ENCODE peak calls at places on chromosomes 1 and 21, in four cellular contexts. U is K562, V is HL-60, K is GM12878. S is an unnamed sample.

GRCh38 chr1:235207202-235207565 is 46.1 kb upstream of the RBM34 start:
- DNase-seq in V (no peak), U (peak), K (no peak), S (no peak)

GRCh38 chr1:239237912-239238311 is 148.5 kb upstream of the CHRM3 start:
- DNase-seq in V (no peak), U (no peak), K (no peak), S (no peak)

GRCh38 chr1:212179394-212180076 is 105.7 kb upstream of the PPP2R5A start:
- DNase-seq in U (peak), V (no peak), K (no peak), S (no peak)

GRCh38 chr1:97820470-97821188 is 100.2 kb downstream of the DPYD start:
- DNase-seq in U (no peak), V (no peak), K (no peak), S (no peak)

GRCh38 chr1:31785947-31786290 is 21.8 kb upstream of the ADGRB2 start:
- DNase-seq in K (no peak), V (no peak), U (no peak), S (no peak)

GRCh38 chr1:112044745-112045144 is 55.3 kb upstream of the KCND3 start:
- DNase-seq in U (peak), K (no peak), V (no peak), S (no peak)

GRCh38 chr1:26597629-26598039 is 68.1 kb downstream of the RPS6KA1 start:
- DNase-seq in K (no peak), V (no peak), U (peak), S (no peak)

GRCh38 chr1:231161711-231162299 is at the start of gene TRIM67:
- DNase-seq in K (no peak), U (peak), V (no peak), S (peak)

GRCh38 chr1:172951728-172952365 is 98.9 kb downstream of the TNFSF18 start:
- DNase-seq in U (no peak), V (no peak), K (no peak), S (no peak)

GRCh38 chr1:228066416-228066815 is 16.1 kb upstream of the ARF1 start:
- DNase-seq in U (no peak), V (no peak), K (no peak), S (no peak)

GRCh38 chr1:41558761-41559171 is 74.3 kb upstream of the EDN2 start:
- DNase-seq in V (no peak), K (no peak), U (no peak), S (no peak)

GRCh38 chr1:170707959-170708666 is 44.2 kb downstream of the PRRX1 start:
- DNase-seq in V (no peak), K (no peak), U (no peak), S (no peak)

GRCh38 chr1:20731057-20731991 is 1.2 kb downstream of the SH2D5 start:
- DNase-seq in V (no peak), U (no peak), K (no peak), S (no peak)

GRCh38 chr1:68046885-68047658 is 3.4 kb downstream of the DIRAS3 start:
- DNase-seq in V (no peak), U (peak), K (no peak), S (no peak)

GRCh38 chr21:25500598-25500997 is 106.7 kb downstream of the MRPL39 start:
- DNase-seq in V (no peak), U (no peak), K (no peak), S (no peak)

GRCh38 chr1:47919113-47919833 is 77.9 kb downstream of the TRABD2B start:
- DNase-seq in U (no peak), K (no peak), V (no peak), S (no peak)

GRCh38 chr1:152912471-152912870 is 4.1 kb downstream of the IVL start:
- DNase-seq in V (no peak), K (no peak), U (no peak), S (no peak)

GRCh38 chr1:79848316-79848715 is 841.8 kb upstream of the ADGRL4 start:
- DNase-seq in U (no peak), K (no peak), V (no peak), S (no peak)

GRCh38 chr1:40823345-40823744 is 38.8 kb downstream of the CITED4 start:
- DNase-seq in U (no peak), K (no peak), V (no peak), S (no peak)

GRCh38 chr1:178953034-178953433 is 72.7 kb upstream of the FAM20B start:
- DNase-seq in U (no peak), K (no peak), V (no peak), S (no peak)

GRCh38 chr1:27001570-27002360 is 8.3 kb downstream of the TRNP1 start:
- DNase-seq in V (peak), K (peak), U (no peak), S (no peak)

GRCh38 chr1:220895412-220895946 is 16.2 kb downstream of the HLX start:
- DNase-seq in V (no peak), U (no peak), K (no peak), S (no peak)

GRCh38 chr1:178945763-178946266 is 74.9 kb upstream of the ANGPTL1 start:
- DNase-seq in V (no peak), U (no peak), K (no peak), S (no peak)

GRCh38 chr1:163013826-163014600 is 55.1 kb upstream of the RGS4 start:
- DNase-seq in U (no peak), K (no peak), V (peak), S (no peak)

GRCh38 chr1:210792703-210793102 is 341.2 kb downstream of the KCNH1 start:
- DNase-seq in K (no peak), V (no peak), U (peak), S (no peak)

GRCh38 chr1:17765444-17766411 is 10.6 kb downstream of the ACTL8 start:
- DNase-seq in K (no peak), V (no peak), U (no peak), S (no peak)

GRCh38 chr1:112524251-112524650 is 15.5 kb downstream of the WNT2B start:
- DNase-seq in V (no peak), U (no peak), K (no peak), S (no peak)

GRCh38 chr21:40623550-40623949 is 223.4 kb downstream of the DSCAM start:
- DNase-seq in U (no peak), K (no peak), V (no peak), S (no peak)

GRCh38 chr1:183025782-183026774 is 2.9 kb downstream of the LAMC1 start:
- DNase-seq in V (no peak), K (peak), U (no peak), S (no peak)

GRCh38 chr1:19076841-19077616 is 120.6 kb upstream of the IFFO2 start:
- DNase-seq in V (no peak), U (no peak), K (no peak), S (no peak)

GRCh38 chr1:25462732-25463131 is 32.0 kb downstream of the MACO1 start:
- DNase-seq in K (no peak), V (no peak), U (no peak), S (no peak)

GRCh38 chr1:186967659-186968394 is 139.1 kb downstream of the PLA2G4A start:
- DNase-seq in U (no peak), V (no peak), K (no peak), S (no peak)

GRCh38 chr1:58739851-58740466 is 40.1 kb upstream of the MYSM1 start:
- DNase-seq in U (peak), V (no peak), K (no peak), S (peak)

GRCh38 chr1:210754931-210755670 is 378.8 kb downstream of the KCNH1 start:
- DNase-seq in U (no peak), K (no peak), V (no peak), S (no peak)

GRCh38 chr1:198848206-198848605 is 209.4 kb downstream of the PTPRC start:
- DNase-seq in U (no peak), K (no peak), V (no peak), S (no peak)

GRCh38 chr1:153509729-153510354 is 25.9 kb downstream of the S100A6 start:
- DNase-seq in K (no peak), U (peak), V (peak), S (no peak)

GRCh38 chr1:59150537-59151386 is 146.1 kb upstream of the FGGY start:
- DNase-seq in V (no peak), U (peak), K (peak), S (peak)

GRCh38 chr1:168301664-168302320 is 21.1 kb downstream of the TBX19 start:
- DNase-seq in K (no peak), U (no peak), V (no peak), S (no peak)

GRCh38 chr1:99950486-99950885 is 19.3 kb upstream of the SLC35A3 start:
- DNase-seq in U (no peak), K (no peak), V (no peak), S (no peak)

GRCh38 chr1:159187647-159188374 is 16.4 kb downstream of the CADM3 start:
- DNase-seq in K (no peak), V (no peak), U (no peak), S (no peak)
- TF ChIP-seq SPI1 in K (no peak), V (no peak), U (no peak), S (no peak)

DNA sequence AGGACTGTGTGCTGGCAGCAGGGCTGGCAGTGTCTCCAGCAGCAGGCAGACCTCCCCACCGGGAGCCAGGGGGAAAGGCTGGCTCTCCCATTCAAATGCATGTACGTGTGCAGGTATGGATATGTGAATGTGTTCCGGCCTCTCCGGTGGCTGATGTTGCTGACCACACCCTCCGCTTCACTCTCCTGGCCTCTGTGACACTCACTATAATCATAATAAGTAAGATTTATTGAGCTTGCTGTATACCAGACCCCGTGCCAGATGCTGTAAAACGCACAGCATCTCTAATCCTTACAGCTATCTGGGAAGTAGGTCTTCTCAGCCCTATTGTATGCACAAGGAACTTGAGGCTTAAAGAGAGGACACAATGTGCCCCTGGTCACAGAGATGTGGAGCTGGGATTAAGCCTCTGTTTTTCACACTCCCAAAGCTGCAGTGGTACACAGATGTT is 20.5 kb upstream of the ARTN start:
- DNase-seq in K (no peak), U (no peak), V (no peak), S (no peak)
- TF ChIP-seq POLR2AphosphoS5 in K (no peak), U (no peak), V (no peak), S (no peak)

GRCh38 chr1:8443558-8444194 is 125.8 kb downstream of the SLC45A1 start:
- DNase-seq in U (no peak), V (no peak), K (no peak), S (no peak)

GRCh38 chr1:8447616-8448150 is 129.8 kb downstream of the SLC45A1 start:
- DNase-seq in U (no peak), V (no peak), K (no peak), S (no peak)

GRCh38 chr1:8450312-8450711 is 132.4 kb downstream of the SLC45A1 start:
- DNase-seq in U (no peak), K (no peak), V (no peak), S (no peak)

GRCh38 chr1:8448906-8449661 is 131.2 kb downstream of the SLC45A1 start:
- DNase-seq in K (no peak), U (no peak), V (no peak), S (no peak)
- TF ChIP-seq SPI1 in K (no peak), U (no peak), V (no peak), S (no peak)

GRCh38 chr1:117014209-117014608 is 12.6 kb downstream of the CD101 start:
- DNase-seq in K (no peak), V (no peak), U (no peak), S (no peak)

GRCh38 chr1:117010310-117010969 is 8.9 kb downstream of the CD101 start:
- DNase-seq in K (no peak), V (no peak), U (no peak), S (no peak)

GRCh38 chr1:117011334-117011733 is 9.8 kb downstream of the CD101 start:
- DNase-seq in K (no peak), V (no peak), U (no peak), S (no peak)

GRCh38 chr1:117015701-117016100 is 14.1 kb downstream of the CD101 start:
- DNase-seq in V (no peak), U (no peak), K (no peak), S (no peak)

DNA sequence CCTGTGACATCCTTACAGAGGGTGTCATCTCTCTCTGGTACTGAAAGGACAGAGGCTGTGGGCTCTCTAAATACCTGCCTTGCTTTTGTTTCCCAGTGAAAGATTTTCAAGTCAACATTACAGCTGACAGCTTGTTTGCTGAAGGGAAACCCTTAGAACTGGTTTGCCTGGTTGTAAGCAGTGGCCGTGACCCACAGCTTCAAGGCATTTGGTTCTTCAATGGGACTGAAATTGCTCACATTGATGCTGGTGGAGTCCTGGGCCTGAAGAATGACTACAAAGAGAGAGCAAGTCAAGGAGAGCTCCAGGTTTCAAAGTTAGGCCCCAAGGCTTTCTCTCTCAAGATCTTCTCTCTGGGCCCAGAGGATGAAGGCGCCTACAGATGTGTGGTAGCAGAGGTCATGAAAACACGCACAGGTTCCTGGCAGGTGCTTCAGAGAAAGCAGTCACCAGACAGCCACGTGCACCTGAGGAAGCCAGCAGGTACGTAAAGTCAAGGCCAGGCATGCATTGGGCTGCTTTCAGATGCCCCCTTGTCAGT is 11.8 kb downstream of the CD101 start:
- DNase-seq in V (no peak), U (no peak), K (no peak), S (no peak)
- TF ChIP-seq POLR2AphosphoS5 in V (no peak), U (no peak), K (no peak), S (no peak)

GRCh38 chr1:240497908-240498307 is 114.0 kb downstream of the GREM2 start:
- DNase-seq in U (no peak), V (no peak), K (no peak), S (no peak)
- TF ChIP-seq SPI1 in U (no peak), V (no peak), K (no peak), S (no peak)

DNA sequence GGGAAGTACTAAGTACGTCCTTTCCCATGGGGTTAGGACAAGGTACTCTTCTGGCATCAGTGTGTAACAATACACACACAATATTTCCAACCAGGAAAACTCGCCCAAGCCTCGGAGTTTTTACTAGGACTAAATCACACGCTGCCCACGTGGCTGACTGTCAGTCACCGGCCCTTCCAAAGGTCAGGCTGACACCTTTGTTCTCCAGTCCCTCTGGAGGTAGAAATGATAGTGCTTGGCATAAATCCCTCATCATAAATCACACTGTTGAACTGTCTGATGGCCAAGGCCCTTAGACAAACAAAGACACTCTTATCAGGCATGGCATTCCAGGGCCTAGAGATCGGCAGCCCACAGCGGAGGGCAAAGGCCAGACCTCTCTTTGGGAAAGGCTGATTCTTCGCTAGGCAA is 16.9 kb upstream of the SLAMF9 start:
- DNase-seq in V (no peak), U (peak), K (no peak), S (no peak)
- TF ChIP-seq POLR2AphosphoS5 in V (no peak), U (no peak), K (no peak), S (no peak)

DNA sequence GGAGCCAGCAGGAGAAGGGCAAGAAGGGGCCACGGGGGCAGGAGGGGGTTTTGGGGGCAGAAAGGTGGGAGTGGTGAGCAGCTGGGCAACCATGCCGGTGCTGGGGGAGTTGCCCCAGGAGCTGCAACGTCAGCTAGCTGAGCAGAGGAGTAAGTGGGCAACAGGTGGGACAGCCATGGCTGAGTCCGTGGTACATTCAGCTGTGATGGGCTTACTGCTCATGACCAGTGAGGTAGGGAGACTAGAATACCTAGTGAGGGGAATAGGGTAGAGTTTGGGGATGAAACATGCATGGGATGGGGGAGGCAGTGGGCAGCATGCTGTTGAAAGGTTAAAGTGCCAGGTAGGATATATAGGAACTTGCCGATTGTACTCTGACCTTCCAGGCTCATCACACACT is 2.4 kb downstream of the USP21 start:
- DNase-seq in K (no peak), U (no peak), V (no peak), S (no peak)
- TF ChIP-seq SPI1 in K (no peak), U (no peak), V (no peak), S (no peak)

GRCh38 chr1:74392186-74392585 is 120.2 kb downstream of the LRRC53 start:
- DNase-seq in K (no peak), U (no peak), V (no peak), S (no peak)

GRCh38 chr1:74388855-74389254 is 123.6 kb downstream of the LRRC53 start:
- DNase-seq in U (no peak), V (no peak), K (no peak), S (no peak)

GRCh38 chr1:74395492-74395891 is 116.9 kb downstream of the LRRC53 start:
- DNase-seq in U (no peak), K (no peak), V (no peak), S (no peak)

GRCh38 chr1:74396462-74396861 is 115.9 kb downstream of the LRRC53 start:
- DNase-seq in V (no peak), K (no peak), U (no peak), S (no peak)

GRCh38 chr1:74392848-74393247 is 119.6 kb downstream of the LRRC53 start:
- DNase-seq in K (no peak), V (no peak), U (no peak), S (no peak)
- TF ChIP-seq POLR2AphosphoS5 in K (no peak), V (no peak), U (no peak), S (no peak)

GRCh38 chr1:66546045-66546810 is 12.3 kb downstream of the SGIP1 start:
- DNase-seq in K (no peak), U (no peak), V (no peak), S (no peak)
- TF ChIP-seq SPI1 in K (no peak), U (no peak), V (no peak), S (no peak)

DNA sequence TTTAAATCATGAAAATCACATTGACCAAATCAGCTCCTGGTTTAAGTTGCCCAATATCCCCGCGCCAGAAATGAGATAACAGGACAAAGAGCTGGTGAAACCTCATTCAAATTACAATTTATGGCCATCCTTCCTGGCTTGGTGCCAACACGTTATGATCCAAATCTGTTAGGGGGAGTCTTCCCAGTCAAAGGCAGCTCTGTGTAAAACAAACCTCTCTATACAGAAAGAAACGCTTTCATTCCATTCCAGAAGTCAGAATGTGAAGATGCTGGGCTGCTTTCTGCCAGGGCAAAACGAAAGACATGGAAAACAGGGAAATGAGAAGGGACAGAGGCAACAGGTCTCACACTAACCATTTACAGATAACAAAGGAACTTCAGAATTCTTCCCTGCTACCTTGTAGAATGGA is 53.5 kb upstream of the TIAM1 start:
- DNase-seq in K (no peak), V (no peak), U (no peak), S (no peak)
- TF ChIP-seq POLR2AphosphoS5 in K (no peak), V (no peak), U (no peak), S (no peak)